ENCODE peak calls at places on chromosome X, in five cellular contexts. H is SK-N-SH, P is mammary epithelial cell, Z is IMR-90, K is GM12878. T is an unnamed sample.

GRCh38 chrX:53373307-53373706 is 49.1 kb downstream of the SMC1A start:
- DNase-seq in K (no peak), P (no peak), Z (no peak), H (no peak), T (no peak)

GRCh38 chrX:44915361-44915868 is 42.4 kb downstream of the KDM6A start:
- DNase-seq in Z (peak; percentile 20), H (peak; percentile 54), K (no peak), P (no peak), T (no peak)

GRCh38 chrX:132743086-132743485 is 215.3 kb downstream of the HS6ST2 start:
- DNase-seq in Z (no peak), H (no peak), P (no peak), K (no peak), T (no peak)

GRCh38 chrX:113868169-113868568 is 715.7 kb upstream of the HTR2C start:
- DNase-seq in P (no peak), H (peak; percentile 4), Z (no peak), K (no peak), T (peak; percentile 52)

GRCh38 chrX:13254076-13254785 is 65.6 kb downstream of the ATXN3L start:
- DNase-seq in H (no peak), K (peak; percentile 56), P (peak; percentile 74), Z (peak; percentile 53), T (peak; percentile 82)

GRCh38 chrX:40140706-40141499 is 43.1 kb upstream of the BCOR start:
- DNase-seq in P (no peak), H (no peak), Z (peak; percentile 47), K (no peak), T (no peak)

GRCh38 chrX:65697173-65697572 is 29.7 kb downstream of the MSN start:
- DNase-seq in K (no peak), H (no peak), P (no peak), Z (peak; percentile 79), T (no peak)

GRCh38 chrX:68462653-68463052 is 29.4 kb upstream of the OPHN1 start:
- DNase-seq in Z (peak; percentile 47), P (no peak), H (no peak), K (no peak), T (peak; percentile 19)

GRCh38 chrX:9318213-9318612 is 146.6 kb upstream of the TBL1X start:
- DNase-seq in K (no peak), Z (no peak), P (no peak), H (no peak), T (no peak)

GRCh38 chrX:95703696-95704095 is 980.9 kb upstream of the DIAPH2 start:
- DNase-seq in P (no peak), Z (no peak), H (no peak), K (no peak), T (no peak)

GRCh38 chrX:1743105-1743504 is 128.2 kb downstream of the ASMT start:
- DNase-seq in K (no peak), P (no peak), Z (no peak), H (no peak), T (no peak)

GRCh38 chrX:41014776-41015175 is 70.5 kb upstream of the USP9X start:
- DNase-seq in Z (peak; percentile 45), K (no peak), P (peak; percentile 88), H (no peak), T (no peak)

GRCh38 chrX:15815779-15816452 is 25.6 kb downstream of the ZRSR2 start:
- DNase-seq in K (peak; percentile 8), H (peak; percentile 59), P (no peak), Z (peak; percentile 33), T (peak; percentile 68)

GRCh38 chrX:154449618-154450017 is 5.7 kb downstream of the FAM50A start:
- DNase-seq in H (no peak), Z (no peak), K (no peak), P (no peak), T (no peak)

GRCh38 chrX:35919536-35920309 is at the start of gene CFAP47:
- DNase-seq in P (no peak), H (peak; percentile 25), Z (no peak), K (no peak), T (peak; percentile 73)

GRCh38 chrX:145002776-145003175 is 244.5 kb upstream of the SPANXN1 start:
- DNase-seq in P (peak; percentile 63), Z (no peak), H (no peak), K (no peak), T (no peak)

GRCh38 chrX:75131973-75132627 is 24.0 kb downstream of the ABCB7 start:
- DNase-seq in H (no peak), P (no peak), Z (no peak), K (no peak), T (no peak)

GRCh38 chrX:80876877-80877276 is 67.2 kb upstream of the BRWD3 start:
- DNase-seq in K (peak; percentile 1), H (peak; percentile 12), Z (peak; percentile 44), P (peak; percentile 11), T (peak; percentile 13)

GRCh38 chrX:107449490-107450175 is at the start of gene FRMPD3:
- DNase-seq in P (no peak), K (no peak), Z (no peak), H (peak; percentile 65), T (peak; percentile 26)

GRCh38 chrX:147900349-147900748 is 11.4 kb upstream of the FMR1 start:
- DNase-seq in Z (no peak), P (no peak), K (no peak), H (no peak), T (no peak)

GRCh38 chrX:150940844-150941495 is 42.2 kb upstream of the HMGB3 start:
- DNase-seq in H (no peak), P (no peak), K (no peak), Z (no peak), T (no peak)

GRCh38 chrX:138487866-138488265 is 223.7 kb downstream of the FGF13 start:
- DNase-seq in K (no peak), P (no peak), H (no peak), Z (no peak), T (no peak)

DNA sequence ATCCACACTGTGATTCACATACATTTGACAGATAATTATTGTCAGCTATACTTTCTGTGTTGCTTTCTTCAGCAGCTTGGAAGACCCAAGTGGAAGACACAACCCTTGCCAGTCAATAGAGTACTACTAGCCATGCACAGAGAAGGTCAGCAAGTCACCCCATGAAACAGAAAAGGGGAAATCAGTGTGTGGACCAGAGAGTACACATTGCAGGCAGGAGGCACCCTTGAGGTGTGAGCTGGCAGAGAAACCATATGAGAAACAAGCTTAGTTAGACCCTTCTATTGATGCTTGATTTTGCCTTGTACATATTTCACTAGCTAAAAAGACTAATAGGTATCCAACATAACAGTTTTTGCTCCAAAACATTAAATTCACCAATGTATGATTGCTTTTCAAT is 99.5 kb downstream of the NLGN4X start:
- DNase-seq in H (no peak), Z (no peak), K (no peak), P (no peak), T (no peak)
- H3K4me2 ChIP-seq in H (no peak overlapping the region), Z (no peak overlapping the region), K (no peak overlapping the region), P (no peak overlapping the region), T (no peak overlapping the region)

GRCh38 chrX:55389376-55389775 is 62.6 kb upstream of the MAGEH1 start:
- DNase-seq in P (no peak), H (no peak), Z (no peak), K (no peak), T (no peak)
- H3K9me3 ChIP-seq in P (no peaks in the 10 kb centered on the region), H (no peaks in the 10 kb centered on the region), Z (no peaks in the 10 kb centered on the region), K (no peaks in the 10 kb centered on the region), T (no peaks in the 10 kb centered on the region)

GRCh38 chrX:129637217-129638109 is 17.3 kb downstream of the APLN start:
- DNase-seq in P (peak; percentile 40), H (peak; percentile 72), K (peak; percentile 33), Z (peak; percentile 53), T (peak; percentile 67)
- H2AFZ ChIP-seq in P (no peak overlapping the region), H (peak overlapping the region; percentile 69), K (peak overlapping the region; percentile 35), Z (peak overlapping the region; percentile 6), T (no peak overlapping the region)

GRCh38 chrX:152895121-152895520 is 2.7 kb upstream of the ZNF185 start:
- DNase-seq in Z (no peak), K (no peak), H (no peak), P (no peak), T (no peak)
- H3K4me2 ChIP-seq in Z (no peak overlapping the region), K (no peak overlapping the region), H (no peak overlapping the region), P (no peak overlapping the region), T (no peak overlapping the region)

GRCh38 chrX:57817302-57817701 is 93.0 kb downstream of the ZXDA start:
- DNase-seq in P (no peak), Z (no peak), H (no peak), K (no peak), T (no peak)
- H3K9me3 ChIP-seq in P (no peaks in the 10 kb centered on the region), Z (no peaks in the 10 kb centered on the region), H (no peaks in the 10 kb centered on the region), K (no peaks in the 10 kb centered on the region), T (no peaks in the 10 kb centered on the region)

T was measured in hepatocyte.